ENCODE peak calls at places on chromosomes 4 and X, in four cellular contexts. I, Y, T and D are unnamed samples.

GRCh38 chr4:158186815-158187214 is 14.0 kb upstream of the GASK1B start:
- DNase-seq in T (no peak), Y (no peak), I (no peak), D (no peak)

GRCh38 chrX:150202641-150203248 is 160.4 kb upstream of the MAMLD1 start:
- DNase-seq in Y (no peak), T (no peak), I (no peak), D (no peak)

GRCh38 chr4:109398928-109399327 is 34.7 kb upstream of the SEC24B start:
- DNase-seq in Y (no peak), I (no peak), T (no peak), D (no peak)

GRCh38 chr4:137065306-137065705 is 467.0 kb downstream of the PCDH18 start:
- DNase-seq in T (no peak), I (no peak), Y (no peak), D (no peak)

GRCh38 chrX:94454606-94455005 is 780.6 kb downstream of the FAM133A start:
- DNase-seq in I (no peak), T (no peak), Y (no peak), D (no peak)

GRCh38 chr4:142615324-142615665 is 230.8 kb downstream of the INPP4B start:
- DNase-seq in I (no peak), T (no peak), Y (no peak), D (no peak)

GRCh38 chr4:128787509-128788311 is 21.8 kb upstream of the JADE1 start:
- DNase-seq in T (no peak), I (peak), Y (no peak), D (no peak)

GRCh38 chr4:114017120-114017917 is 37.9 kb upstream of the ARSJ start:
- DNase-seq in I (no peak), Y (no peak), T (no peak), D (no peak)

GRCh38 chrX:52598886-52599285 is 55.8 kb downstream of the SSX7 start:
- DNase-seq in T (no peak), I (no peak), Y (no peak), D (no peak)

GRCh38 chr4:1194028-1194900 is 21.9 kb upstream of the SPON2 start:
- DNase-seq in Y (peak), T (peak), I (peak), D (no peak)

GRCh38 chrX:151973262-151973661 is 1.2 kb downstream of the GABRE start:
- DNase-seq in T (no peak), Y (no peak), I (no peak), D (no peak)

GRCh38 chr4:85823295-85823694 is 348.3 kb downstream of the ARHGAP24 start:
- DNase-seq in T (no peak), Y (no peak), I (peak), D (no peak)

GRCh38 chr4:181970356-181970755 is 272.8 kb upstream of the TENM3 start:
- DNase-seq in I (no peak), T (no peak), Y (no peak), D (no peak)

GRCh38 chrX:115038406-115038805 is 21.0 kb upstream of the IL13RA2 start:
- DNase-seq in Y (no peak), I (no peak), T (no peak), D (no peak)

GRCh38 chrX:24777660-24778059 is 83.9 kb downstream of the POLA1 start:
- DNase-seq in Y (no peak), T (no peak), I (no peak), D (no peak)

GRCh38 chrX:9865804-9866471 is 79.7 kb downstream of the SHROOM2 start:
- DNase-seq in T (no peak), I (no peak), Y (no peak), D (no peak)

GRCh38 chrX:46184749-46185148 is 360.5 kb downstream of the ZNF674 start:
- DNase-seq in Y (no peak), T (no peak), I (no peak), D (no peak)

GRCh38 chrX:19673334-19674040 is 158.2 kb upstream of the MAP3K15 start:
- DNase-seq in I (no peak), T (peak), Y (no peak), D (no peak)

GRCh38 chr4:114282937-114283336 is 303.5 kb upstream of the ARSJ start:
- DNase-seq in I (no peak), Y (no peak), T (no peak), D (no peak)

GRCh38 chrX:40912166-40912565 is 173.1 kb upstream of the USP9X start:
- DNase-seq in I (no peak), Y (no peak), T (no peak), D (no peak)

GRCh38 chr4:184755278-184755677 is 21.4 kb upstream of the CENPU start:
- DNase-seq in I (no peak), T (no peak), Y (no peak), D (no peak)

GRCh38 chrX:108696690-108697089 is 39.7 kb downstream of the IRS4 start:
- DNase-seq in T (no peak), Y (no peak), I (no peak), D (no peak)

GRCh38 chrX:40095588-40096394 is 2.0 kb downstream of the BCOR start:
- DNase-seq in T (no peak), I (no peak), Y (peak), D (no peak)

GRCh38 chrX:262391-262909 is 18.7 kb upstream of the PLCXD1 start:
- DNase-seq in T (no peak), I (no peak), Y (no peak), D (no peak)

GRCh38 chr4:2411786-2412510 is 6.5 kb downstream of the ZFYVE28 start:
- DNase-seq in I (no peak), T (no peak), Y (no peak), D (no peak)

GRCh38 chr4:2417765-2418651 is at the start of gene ZFYVE28:
- DNase-seq in Y (no peak), I (no peak), T (peak), D (no peak)

GRCh38 chr4:143773998-143774898 is 73.8 kb upstream of the FREM3 start:
- DNase-seq in T (peak), Y (no peak), I (peak), D (peak)

GRCh38 chr4:129929984-129930383 is 834.0 kb downstream of the C4orf33 start:
- DNase-seq in T (no peak), Y (no peak), I (no peak), D (no peak)

GRCh38 chrX:140477987-140478386 is 26.9 kb downstream of the SOX3 start:
- DNase-seq in Y (no peak), T (no peak), I (peak), D (peak)

GRCh38 chrX:150770623-150771022 is 77.4 kb downstream of the MTMR1 start:
- DNase-seq in Y (no peak), T (no peak), I (no peak), D (no peak)

GRCh38 chrX:1450381-1451161 is 2.1 kb downstream of the ASMTL start:
- DNase-seq in T (peak), Y (no peak), I (no peak), D (no peak)

GRCh38 chrX:39969099-39969825 is 128.5 kb downstream of the BCOR start:
- DNase-seq in Y (no peak), I (peak), T (no peak), D (no peak)

GRCh38 chrX:16786139-16786790 is at the start of gene TXLNG:
- DNase-seq in I (peak), T (peak), Y (peak), D (peak)